ENCODE peak calls at places on chromosome 1, in five cellular contexts. A is body of pancreas, Y is epithelial cell of esophagus, G is BJ, E is activated B cell treated with CpG ODN at 0.5 μM for 24 hours. Q is an unnamed sample.

GRCh38 chr1:111441573-111442192 is 7.4 kb downstream of the WDR77 start:
- DNase-seq in E (peak; percentile 40), G (no peak), Y (peak; percentile 37), A (no peak), Q (no peak)

GRCh38 chr1:156993426-156994147 is 52.0 kb downstream of the ARHGEF11 start:
- DNase-seq in Y (peak; percentile 33), E (no peak), G (no peak), A (no peak), Q (no peak)

GRCh38 chr1:23098463-23099170 is 70.0 kb downstream of the LUZP1 start:
- DNase-seq in G (no peak), E (no peak), Y (peak; percentile 78), A (peak; percentile 63), Q (peak; percentile 53)

GRCh38 chr1:154716012-154716411 is 108.0 kb upstream of the ADAR start:
- DNase-seq in Y (peak; percentile 53), G (no peak), E (no peak), A (no peak), Q (no peak)

GRCh38 chr1:89941110-89941770 is 53.7 kb upstream of the ZNF326 start:
- DNase-seq in E (no peak), G (no peak), A (no peak), Y (no peak), Q (no peak)

GRCh38 chr1:44568128-44568900 is 106.0 kb downstream of the TMEM53 start:
- DNase-seq in A (no peak), G (no peak), E (no peak), Y (peak; percentile 56), Q (no peak)

GRCh38 chr1:156510709-156511108 is 10.1 kb upstream of the MEF2D start:
- DNase-seq in Y (peak; percentile 19), A (peak; percentile 24), E (no peak), G (no peak), Q (no peak)

GRCh38 chr1:151199860-151200581 is 1.7 kb downstream of the PIP5K1A start:
- DNase-seq in A (no peak), E (no peak), Y (peak; percentile 86), G (peak; percentile 82), Q (no peak)

GRCh38 chr1:222454782-222455181 is 93.1 kb downstream of the HHIPL2 start:
- DNase-seq in A (no peak), E (no peak), G (peak; percentile 31), Y (peak; percentile 40), Q (no peak)

GRCh38 chr1:84027368-84027767 is 28.4 kb upstream of the TTLL7 start:
- DNase-seq in Y (no peak), A (no peak), E (no peak), G (no peak), Q (no peak)

GRCh38 chr1:91499904-91500755 is 521 bp upstream of the CDC7 start:
- DNase-seq in G (no peak), A (no peak), Y (no peak), E (no peak), Q (no peak)

GRCh38 chr1:39625462-39626273 is 13.8 kb downstream of the HEYL start:
- DNase-seq in Y (no peak), A (peak; percentile 48), G (no peak), E (no peak), Q (no peak)

GRCh38 chr1:37391181-37391949 is 83.0 kb upstream of the ZC3H12A start:
- DNase-seq in E (no peak), G (no peak), Y (no peak), A (no peak), Q (no peak)

GRCh38 chr1:193520472-193520871 is 334.1 kb upstream of the B3GALT2 start:
- DNase-seq in E (no peak), G (no peak), A (no peak), Y (no peak), Q (no peak)

GRCh38 chr1:33768821-33769220 is 95.1 kb upstream of the HMGB4 start:
- DNase-seq in A (no peak), G (no peak), Y (no peak), E (no peak), Q (no peak)

GRCh38 chr1:234612352-234613127 is 2.6 kb upstream of the IRF2BP2 start:
- DNase-seq in G (peak; percentile 91), E (peak; percentile 54), A (peak; percentile 92), Y (peak; percentile 99), Q (peak; percentile 51)

GRCh38 chr1:166141969-166142368 is 24.8 kb downstream of the FAM78B start:
- DNase-seq in A (no peak), G (no peak), E (no peak), Y (no peak), Q (no peak)

GRCh38 chr1:87629673-87630072 is 301.0 kb downstream of the LMO4 start:
- DNase-seq in A (no peak), Y (no peak), E (no peak), G (no peak), Q (no peak)

GRCh38 chr1:186987065-186987464 is 158.3 kb downstream of the PLA2G4A start:
- DNase-seq in A (no peak), Y (no peak), G (no peak), E (no peak), Q (no peak)

GRCh38 chr1:67489643-67490042 is 59.4 kb upstream of the SERBP1 start:
- DNase-seq in E (no peak), G (no peak), Y (peak; percentile 68), A (no peak), Q (no peak)

GRCh38 chr1:209207126-209207700 is 376.3 kb upstream of the CAMK1G start:
- DNase-seq in G (no peak), A (no peak), E (no peak), Y (no peak), Q (no peak)

GRCh38 chr1:154557939-154558609 is 388 bp downstream of the UBE2Q1 start:
- DNase-seq in E (peak; percentile 53), A (peak; percentile 59), G (no peak), Y (peak; percentile 42), Q (peak; percentile 49)

GRCh38 chr1:66533804-66534745 is at the start of gene SGIP1:
- DNase-seq in Y (peak; percentile 21), E (no peak), A (peak; percentile 22), G (peak; percentile 38), Q (no peak)

GRCh38 chr1:24745711-24746582 is 700 bp downstream of the CLIC4 start:
- DNase-seq in A (peak; percentile 60), E (no peak), Y (peak; percentile 85), G (no peak), Q (no peak)

GRCh38 chr1:109115685-109116084 is 1.8 kb downstream of the ELAPOR1 start:
- DNase-seq in G (no peak), E (no peak), A (no peak), Y (no peak), Q (no peak)

GRCh38 chr1:53739109-53739681 is at the start of gene GLIS1:
- DNase-seq in A (peak; percentile 74), G (no peak), E (peak; percentile 62), Y (peak; percentile 84), Q (peak; percentile 27)

GRCh38 chr1:248686815-248687214 is 15.8 kb downstream of the OR14I1 start:
- DNase-seq in A (no peak), Y (no peak), E (no peak), G (no peak), Q (no peak)
- TF ChIP-seq CTCF in A (peak; percentile 31), Y (no peak), E (no peak), G (no peak), Q (no peak)

DNA sequence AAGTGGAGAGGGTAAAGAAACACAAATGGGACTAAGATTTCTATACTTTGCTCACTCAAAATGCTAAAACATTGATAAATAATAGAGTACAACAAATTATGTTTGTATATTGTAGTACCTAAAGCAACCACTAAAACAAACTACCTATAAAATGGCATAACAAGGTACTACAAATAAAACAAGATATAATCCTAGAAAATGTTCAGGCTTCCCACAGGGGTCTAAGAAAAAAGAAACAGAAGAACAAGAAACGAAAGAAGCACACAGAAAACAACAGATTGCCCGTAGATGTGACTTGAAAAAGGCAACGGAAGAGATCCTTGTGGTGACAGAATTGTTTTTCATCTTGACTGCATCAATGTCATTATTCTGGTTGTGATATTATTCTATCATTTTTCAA is 63.3 kb upstream of the ADGRL4 start:
- DNase-seq in E (no peak), Y (no peak), A (no peak), G (no peak), Q (no peak)
- TF ChIP-seq CTCF in E (no peak), Y (no peak), A (no peak), G (no peak), Q (no peak)

GRCh38 chr1:64486193-64486592 is 16.3 kb downstream of the CACHD1 start:
- DNase-seq in A (no peak), Y (no peak), G (no peak), E (no peak), Q (no peak)

GRCh38 chr1:64489707-64490106 is 19.8 kb downstream of the CACHD1 start:
- DNase-seq in Y (no peak), E (no peak), G (no peak), A (no peak), Q (no peak)

GRCh38 chr1:64488862-64489261 is 18.9 kb downstream of the CACHD1 start:
- DNase-seq in Y (no peak), E (no peak), G (no peak), A (no peak), Q (no peak)

GRCh38 chr1:64484651-64485050 is 14.7 kb downstream of the CACHD1 start:
- DNase-seq in A (no peak), G (no peak), E (no peak), Y (peak; percentile 45), Q (no peak)

DNA sequence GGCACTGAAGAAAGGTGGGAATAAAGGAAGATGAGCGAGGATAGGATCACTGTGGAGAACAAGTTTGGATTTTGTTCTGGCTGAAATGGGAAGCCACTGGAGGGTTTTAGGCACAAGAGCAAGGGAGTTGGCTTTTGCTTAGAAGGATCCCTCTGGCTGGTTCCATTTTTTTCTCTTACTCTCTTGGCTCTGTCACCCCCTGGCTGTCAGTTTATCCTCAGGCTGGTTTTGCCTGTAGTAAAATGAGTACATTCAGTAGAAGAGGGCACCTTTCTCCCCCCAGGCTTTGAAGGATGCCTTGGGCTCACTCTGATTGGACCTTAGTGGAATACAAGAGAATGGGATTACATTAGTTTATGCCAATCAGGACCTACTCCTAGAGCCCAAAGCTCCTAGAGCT is 17.1 kb downstream of the CACHD1 start:
- DNase-seq in A (no peak), Y (peak; percentile 21), G (no peak), E (no peak), Q (no peak)
- TF ChIP-seq CTCF in A (peak; percentile 15), Y (peak; percentile 36), G (no peak), E (no peak), Q (no peak)

GRCh38 chr1:204367956-204368355 is 8.2 kb upstream of the PLEKHA6 start:
- DNase-seq in Y (no peak), G (no peak), E (no peak), A (no peak), Q (no peak)

GRCh38 chr1:204363335-204364114 is 3.8 kb upstream of the PLEKHA6 start:
- DNase-seq in Y (peak; percentile 74), A (peak; percentile 74), G (no peak), E (peak; percentile 54), Q (peak; percentile 55)

GRCh38 chr1:204367193-204367858 is 7.6 kb upstream of the PLEKHA6 start:
- DNase-seq in A (no peak), Y (no peak), G (no peak), E (no peak), Q (no peak)

GRCh38 chr1:204369006-204369726 is 9.4 kb upstream of the PLEKHA6 start:
- DNase-seq in G (no peak), E (no peak), A (no peak), Y (no peak), Q (no peak)

DNA sequence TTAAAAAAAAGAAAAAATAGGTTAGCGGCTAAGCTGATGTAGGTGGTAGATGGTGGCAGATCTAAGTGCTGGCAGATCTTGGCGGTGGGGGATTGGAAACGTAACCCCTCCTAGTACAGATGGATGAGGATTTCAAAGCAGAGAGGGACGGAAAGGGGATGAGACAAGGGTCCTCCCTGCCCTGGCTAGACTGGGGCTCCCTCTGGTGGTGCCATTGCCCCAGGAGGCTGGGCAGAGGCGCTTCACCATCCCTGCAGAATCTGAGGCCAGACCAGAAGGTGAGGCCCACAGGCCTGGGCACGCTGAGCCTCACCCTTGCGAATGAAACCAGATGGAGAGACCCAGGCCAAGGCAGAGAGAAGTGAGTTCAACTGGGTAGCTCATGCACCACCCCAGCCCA is 7.0 kb upstream of the PLEKHA6 start:
- DNase-seq in A (no peak), E (no peak), G (no peak), Y (peak; percentile 40), Q (no peak)
- TF ChIP-seq CTCF in A (no peak), E (no peak), G (peak; percentile 61), Y (peak; percentile 63), Q (no peak)

Q was measured in natural killer cell.